ENCODE peak calls at places on chromosomes 5 and 9, in five cellular contexts. A is Kasumi-1; V is amygdala; G is germinal center; L is stimulated activated CD4-positive, alpha-beta T cell treated with anti-CD3 and anti-CD28 coated beads, Interleukin-1b, Interleukin-23, amount 100 ng/mL, for 24 hours. Y is an unnamed sample.

GRCh38 chr5:172164773-172165212 is 23.2 kb downstream of the STK10 start:
- DNase-seq in A (no peak), G (no peak), V (peak), L (no peak), Y (no peak)

GRCh38 chr9:91549177-91549576 is 125.5 kb upstream of the NFIL3 start:
- DNase-seq in L (no peak), A (no peak), G (no peak), V (no peak), Y (no peak)

GRCh38 chr9:97958812-97959511 is 21.0 kb upstream of the HEMGN start:
- DNase-seq in V (no peak), L (no peak), G (no peak), A (no peak), Y (no peak)

GRCh38 chr9:116715751-116716150 is 28.6 kb downstream of the TRIM32 start:
- DNase-seq in G (no peak), A (no peak), L (no peak), V (no peak), Y (no peak)

GRCh38 chr5:61450880-61451279 is 118.8 kb downstream of the ZSWIM6 start:
- DNase-seq in L (no peak), G (no peak), A (no peak), V (no peak), Y (no peak)

GRCh38 chr9:35863583-35863982 is 6.6 kb downstream of the OR13J1 start:
- DNase-seq in V (no peak), A (no peak), L (no peak), G (no peak), Y (no peak)

GRCh38 chr5:102981957-102982635 is 137.8 kb downstream of the GIN1 start:
- DNase-seq in V (no peak), L (no peak), A (no peak), G (no peak), Y (no peak)

GRCh38 chr5:42799241-42799608 is 12.5 kb downstream of the SELENOP start:
- DNase-seq in G (no peak), L (no peak), A (no peak), V (no peak), Y (no peak)

GRCh38 chr5:72501475-72501874 is 5.7 kb downstream of the ZNF366 start:
- DNase-seq in V (no peak), A (no peak), G (no peak), L (no peak), Y (no peak)